ENCODE peak calls at places on chromosomes 3 and 15, in four cellular contexts. V, P, B and Z are unnamed samples.

GRCh38 chr3:69856965-69857364 is 117.7 kb downstream of the MITF start:
- DNase-seq in P (no peak), V (no peak), B (no peak), Z (no peak)

GRCh38 chr3:38138347-38139190 is at the start of gene MYD88:
- DNase-seq in B (no peak), P (peak; percentile 77), V (peak; percentile 63), Z (no peak)

GRCh38 chr3:23594066-23594465 is 211.7 kb upstream of the UBE2E1 start:
- DNase-seq in V (no peak), P (no peak), B (no peak), Z (no peak)

GRCh38 chr15:63041402-63041977 is 1.1 kb upstream of the TPM1 start:
- DNase-seq in B (no peak), V (no peak), P (no peak), Z (no peak)

GRCh38 chr3:143201870-143202269 is 82.3 kb downstream of the CHST2 start:
- DNase-seq in B (no peak), P (no peak), V (no peak), Z (no peak)

GRCh38 chr3:90010341-90010740 is 902.9 kb downstream of the EPHA3 start:
- DNase-seq in P (no peak), B (no peak), V (no peak), Z (no peak)

GRCh38 chr3:27504749-27505148 is 20.6 kb upstream of the SLC4A7 start:
- DNase-seq in P (no peak), V (no peak), B (no peak), Z (no peak)

GRCh38 chr3:175493296-175493695 is 634.2 kb downstream of the NAALADL2 start:
- DNase-seq in P (no peak), B (no peak), V (no peak), Z (no peak)

GRCh38 chr15:64950888-64951287 is 38.8 kb downstream of the SPG21 start:
- DNase-seq in P (no peak), B (no peak), V (no peak), Z (no peak)

GRCh38 chr3:109152326-109152725 is 15.8 kb downstream of the C3orf85 start:
- DNase-seq in B (no peak), V (no peak), P (no peak), Z (no peak)

GRCh38 chr3:172156309-172156998 is 117.1 kb downstream of the FNDC3B start:
- DNase-seq in P (no peak), V (no peak), B (no peak), Z (no peak)

GRCh38 chr3:111068574-111068973 is 3.0 kb upstream of the NECTIN3 start:
- DNase-seq in V (peak; percentile 33), P (no peak), B (no peak), Z (no peak)

GRCh38 chr3:53938645-53939044 is 47.0 kb upstream of the SELENOK start:
- DNase-seq in B (no peak), P (peak; percentile 24), V (peak; percentile 25), Z (peak; percentile 58)

GRCh38 chr3:14913071-14913925 is 34.1 kb upstream of the NR2C2 start:
- DNase-seq in V (no peak), P (no peak), B (no peak), Z (no peak)

GRCh38 chr3:72523409-72524172 is 324.7 kb downstream of the SHQ1 start:
- DNase-seq in P (no peak), V (no peak), B (peak; percentile 74), Z (no peak)

GRCh38 chr15:38406451-38406850 is 47.5 kb upstream of the FAM98B start:
- DNase-seq in P (no peak), B (no peak), V (no peak), Z (no peak)

GRCh38 chr15:23436421-23436820 is 10.6 kb downstream of the GOLGA6L2 start:
- DNase-seq in P (no peak), V (no peak), B (no peak), Z (no peak)

GRCh38 chr3:42446111-42447050 is 36.0 kb upstream of the LYZL4 start:
- DNase-seq in P (no peak), B (no peak), V (no peak), Z (no peak)

GRCh38 chr15:34065261-34065660 is 26.3 kb upstream of the AVEN start:
- DNase-seq in P (no peak), V (no peak), B (no peak), Z (no peak)

GRCh38 chr3:73516656-73517055 is 108.1 kb downstream of the PDZRN3 start:
- DNase-seq in P (no peak), V (no peak), B (no peak), Z (no peak)

GRCh38 chr3:46359748-46360509 is 6.0 kb downstream of the CCR2 start:
- DNase-seq in B (peak; percentile 68), V (no peak), P (no peak), Z (no peak)

GRCh38 chr3:66236281-66236680 is 15.5 kb downstream of the SLC25A26 start:
- DNase-seq in B (no peak), V (peak; percentile 17), P (no peak), Z (peak; percentile 17)

DNA sequence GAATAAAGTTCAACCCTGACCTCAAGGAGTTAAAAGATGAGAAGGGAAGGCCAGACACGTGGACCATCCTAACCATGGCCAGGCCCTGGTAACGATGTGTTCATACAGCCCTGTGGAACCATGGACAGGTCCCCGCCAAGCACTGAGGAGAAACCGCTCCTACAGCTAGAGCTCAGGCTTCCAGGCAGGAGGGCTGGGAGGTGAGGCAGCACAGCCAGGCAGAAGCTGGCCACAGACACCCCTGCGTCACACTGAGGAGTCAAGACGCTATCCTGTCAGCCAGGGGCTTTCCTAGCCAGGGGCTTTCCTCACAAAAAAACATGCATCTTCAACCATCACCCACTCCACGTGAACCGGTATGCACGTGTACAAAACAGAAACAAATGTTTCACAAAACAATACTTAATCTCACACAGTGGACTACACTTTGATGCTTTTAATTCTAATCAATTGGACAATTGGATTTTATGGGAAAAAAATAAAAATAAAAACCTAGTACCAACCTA is 73.2 kb downstream of the TBC1D2B start:
- DNase-seq in V (no peak), P (no peak), B (no peak), Z (no peak)
- TF ChIP-seq TARDBP in V (no peak), P (no peak), B (no peak), Z (no peak)

GRCh38 chr3:192917508-192918274 is at the start of gene MB21D2:
- DNase-seq in V (peak; percentile 47), P (peak; percentile 46), B (no peak), Z (peak; percentile 69)

GRCh38 chr3:192915306-192915705 is 2.4 kb downstream of the MB21D2 start:
- DNase-seq in V (peak; percentile 41), B (no peak), P (no peak), Z (peak; percentile 19)

GRCh38 chr3:192917258-192917507 is 473 bp downstream of the MB21D2 start:
- DNase-seq in P (no peak), V (no peak), B (no peak), Z (no peak)

GRCh38 chr3:192915724-192916123 is 1.9 kb downstream of the MB21D2 start:
- DNase-seq in V (no peak), B (no peak), P (no peak), Z (no peak)

DNA sequence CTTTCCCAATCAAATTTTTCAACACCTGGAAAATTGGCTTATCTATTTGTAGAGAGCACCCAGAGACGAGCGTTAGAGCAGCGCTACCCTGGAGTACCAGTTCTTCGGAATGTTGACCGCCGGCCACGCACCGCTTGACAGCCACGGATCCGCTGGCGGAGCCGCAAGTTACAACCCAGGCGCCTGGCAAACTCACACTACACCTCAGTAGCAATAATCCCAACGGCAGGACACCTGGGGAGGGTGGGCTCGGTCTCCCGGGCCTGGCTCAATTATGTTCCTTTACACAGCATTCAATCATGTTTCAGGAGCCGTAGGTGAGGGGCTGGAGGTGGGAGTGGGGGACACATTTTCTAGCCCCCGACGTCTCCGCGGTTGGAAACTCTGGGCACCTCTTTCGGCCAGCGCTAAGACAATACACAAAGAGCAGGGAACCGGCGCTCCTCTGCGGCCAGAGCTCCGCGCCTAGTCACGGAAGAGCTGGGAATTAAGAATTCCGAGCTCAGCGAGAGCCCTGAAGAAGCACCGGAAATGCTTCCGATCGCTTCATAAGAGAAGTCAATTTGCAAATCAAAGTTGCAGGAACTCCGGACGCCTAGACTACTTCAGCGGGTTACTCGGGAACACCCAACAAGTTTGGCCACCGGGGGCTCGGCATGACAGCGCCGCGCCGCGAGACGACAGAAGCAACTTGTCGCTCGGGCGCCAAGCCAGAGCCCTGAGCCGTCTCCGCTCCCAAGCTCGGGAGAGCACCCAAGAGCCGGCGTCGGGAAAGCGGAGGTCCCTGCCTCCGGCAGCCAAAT is 1.0 kb downstream of the MB21D2 start:
- DNase-seq in B (no peak), V (peak; percentile 24), P (no peak), Z (peak; percentile 33)
- TF ChIP-seq FOXM1 in B (no peak), V (no peak), P (no peak), Z (no peak)

GRCh38 chr15:74306801-74307217 is 60.6 kb downstream of the CYP11A1 start:
- DNase-seq in P (no peak), V (no peak), B (no peak), Z (no peak)
- TF ChIP-seq TARDBP in P (no peak), V (no peak), B (no peak), Z (no peak)

DNA sequence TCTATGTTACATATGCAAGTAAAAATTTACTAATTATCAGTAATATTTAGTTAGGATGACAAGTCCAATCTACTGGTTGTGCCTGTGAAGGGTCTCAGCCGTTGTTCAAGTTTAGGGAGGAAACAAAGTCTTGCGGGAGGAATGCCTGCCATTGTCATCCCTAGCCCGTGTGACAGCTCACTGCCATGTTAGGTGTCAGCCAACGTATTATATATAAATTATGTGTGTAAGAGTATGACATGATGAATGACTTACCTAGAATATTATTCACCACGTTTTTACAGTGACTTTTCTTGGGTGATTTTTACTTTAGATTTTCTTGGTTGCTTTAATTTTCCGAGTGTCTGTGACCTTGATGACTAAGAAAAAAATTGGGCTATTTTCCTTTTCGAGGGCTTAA is 614.4 kb upstream of the MDFIC2 start:
- DNase-seq in B (no peak), V (no peak), P (no peak), Z (no peak)
- TF ChIP-seq FOXM1 in B (no peak), V (no peak), P (no peak), Z (no peak)

GRCh38 chr3:11206316-11206715 is 52.0 kb downstream of the HRH1 start:
- DNase-seq in P (no peak), B (no peak), V (no peak), Z (no peak)
- TF ChIP-seq TARDBP in P (no peak), B (no peak), V (no peak), Z (no peak)